ENCODE peak calls at places on chromosome 17, in six cellular contexts. One of them, this sample, is unnamed.
A peak's percentile ranks its signal among the peaks of the same experiment; 100 is the strongest.

GRCh38 chr17:44916781-44917241 is 1.5 kb upstream of the GFAP start:
- DNase-seq in NCI-H187: no peak
- DNase-seq in activated B cell treated with CpG ODN at 0.5 μM for 24 hours: no peak
- DNase-seq in HTR-8/SVneo: peak; percentile 73
- DNase-seq in mucosa of gallbladder: no peak
- DNase-seq in GM19239: no peak
- DNase-seq in this sample: peak; percentile 80

GRCh38 chr17:2064980-2065785 is 10.3 kb downstream of the HIC1 start:
- DNase-seq in NCI-H187: no peak
- DNase-seq in activated B cell treated with CpG ODN at 0.5 μM for 24 hours: no peak
- DNase-seq in HTR-8/SVneo: no peak
- DNase-seq in mucosa of gallbladder: no peak
- DNase-seq in GM19239: peak; percentile 46
- DNase-seq in this sample: peak; percentile 45

GRCh38 chr17:44210342-44211192 is 8.9 kb downstream of the UBTF start:
- DNase-seq in NCI-H187: peak; percentile 70
- DNase-seq in activated B cell treated with CpG ODN at 0.5 μM for 24 hours: peak; percentile 93
- DNase-seq in HTR-8/SVneo: peak; percentile 56
- DNase-seq in mucosa of gallbladder: peak; percentile 88
- DNase-seq in GM19239: peak; percentile 95
- DNase-seq in this sample: peak; percentile 88

GRCh38 chr17:2841606-2842005 is 45.4 kb downstream of the RAP1GAP2 start:
- DNase-seq in NCI-H187: no peak
- DNase-seq in activated B cell treated with CpG ODN at 0.5 μM for 24 hours: no peak
- DNase-seq in HTR-8/SVneo: no peak
- DNase-seq in mucosa of gallbladder: no peak
- DNase-seq in GM19239: no peak
- DNase-seq in this sample: no peak

GRCh38 chr17:19237389-19238166 is 412 bp downstream of the EPN2 start:
- DNase-seq in NCI-H187: no peak
- DNase-seq in activated B cell treated with CpG ODN at 0.5 μM for 24 hours: no peak
- DNase-seq in HTR-8/SVneo: peak; percentile 51
- DNase-seq in mucosa of gallbladder: no peak
- DNase-seq in GM19239: peak; percentile 46
- DNase-seq in this sample: peak; percentile 24

GRCh38 chr17:38710985-38711384 is 5.9 kb downstream of the MLLT6 start:
- DNase-seq in NCI-H187: no peak
- DNase-seq in activated B cell treated with CpG ODN at 0.5 μM for 24 hours: no peak
- DNase-seq in HTR-8/SVneo: no peak
- DNase-seq in mucosa of gallbladder: no peak
- DNase-seq in GM19239: no peak
- DNase-seq in this sample: no peak

GRCh38 chr17:74972107-74972972 is at the start of gene HID1:
- DNase-seq in NCI-H187: peak; percentile 77
- DNase-seq in activated B cell treated with CpG ODN at 0.5 μM for 24 hours: peak; percentile 69
- DNase-seq in HTR-8/SVneo: peak; percentile 73
- DNase-seq in mucosa of gallbladder: peak; percentile 71
- DNase-seq in GM19239: peak; percentile 78
- DNase-seq in this sample: peak; percentile 48

GRCh38 chr17:79843917-79844815 is 4.9 kb upstream of the CBX4 start:
- DNase-seq in NCI-H187: no peak
- DNase-seq in activated B cell treated with CpG ODN at 0.5 μM for 24 hours: no peak
- DNase-seq in HTR-8/SVneo: peak; percentile 57
- DNase-seq in mucosa of gallbladder: no peak
- DNase-seq in GM19239: no peak
- DNase-seq in this sample: peak; percentile 80

GRCh38 chr17:14918540-14918939 is 346.6 kb downstream of the PMP22 start:
- DNase-seq in NCI-H187: no peak
- DNase-seq in activated B cell treated with CpG ODN at 0.5 μM for 24 hours: no peak
- DNase-seq in HTR-8/SVneo: peak; percentile 15
- DNase-seq in mucosa of gallbladder: no peak
- DNase-seq in GM19239: no peak
- DNase-seq in this sample: no peak

This sample was measured in ACHN.